ENCODE peak calls at places on chromosomes 7 and 10, in eight cellular contexts. Y, A, X, J, T, I, B and W are unnamed samples.

GRCh38 chr7:5296627-5297226 is 14.0 kb downstream of the SLC29A4 start:
- DNase-seq in Y (peak), A (peak), X (peak), J (no peak), T (no peak), I (no peak), B (no peak), W (peak)

GRCh38 chr7:7820939-7821338 is 102.5 kb upstream of the RPA3 start:
- DNase-seq in Y (no peak), A (no peak), X (no peak), J (no peak), T (no peak), I (no peak), B (no peak), W (no peak)

GRCh38 chr10:80371462-80371861 is 14.9 kb downstream of the DYDC2 start:
- DNase-seq in Y (no peak), A (no peak), X (no peak), J (no peak), T (no peak), I (no peak), B (no peak), W (no peak)

GRCh38 chr7:82471351-82472020 is 27.9 kb upstream of the CACNA2D1 start:
- DNase-seq in Y (no peak), A (no peak), X (no peak), J (no peak), T (no peak), I (no peak), B (no peak), W (no peak)

GRCh38 chr10:24706479-24707118 is 17.1 kb downstream of the ARHGAP21 start:
- DNase-seq in Y (no peak), A (no peak), X (no peak), J (peak), T (peak), I (peak), B (peak), W (peak)

GRCh38 chr10:71004676-71005075 is 116.3 kb upstream of the PCBD1 start:
- DNase-seq in Y (no peak), A (no peak), X (no peak), J (no peak), T (no peak), I (no peak), B (no peak), W (no peak)

GRCh38 chr7:128792471-128793183 is 859 bp downstream of the CCDC136 start:
- DNase-seq in Y (no peak), A (no peak), X (no peak), J (peak), T (no peak), I (no peak), B (no peak), W (no peak)

GRCh38 chr7:82247814-82248433 is 195.7 kb downstream of the CACNA2D1 start:
- DNase-seq in Y (no peak), A (no peak), X (no peak), J (no peak), T (no peak), I (no peak), B (peak), W (no peak)

GRCh38 chr10:32273326-32273725 is 73.6 kb downstream of the EPC1 start:
- DNase-seq in Y (no peak), A (no peak), X (no peak), J (no peak), T (no peak), I (no peak), B (no peak), W (no peak)

GRCh38 chr7:25289522-25289921 is 61.2 kb upstream of the NPVF start:
- DNase-seq in Y (no peak), A (no peak), X (no peak), J (no peak), T (no peak), I (no peak), B (no peak), W (no peak)

GRCh38 chr10:58516118-58516517 is 3.4 kb downstream of the BICC1 start:
- DNase-seq in Y (no peak), A (no peak), X (no peak), J (no peak), T (no peak), I (no peak), B (no peak), W (no peak)

GRCh38 chr7:16668049-16668858 is 22.3 kb downstream of the BZW2 start:
- DNase-seq in Y (no peak), A (peak), X (no peak), J (peak), T (peak), I (peak), B (peak), W (no peak)

GRCh38 chr10:11625019-11625735 is 13.7 kb upstream of the USP6NL start:
- DNase-seq in Y (no peak), A (no peak), X (no peak), J (no peak), T (no peak), I (no peak), B (no peak), W (peak)

GRCh38 chr10:12728569-12728968 is 272.9 kb downstream of the CCDC3 start:
- DNase-seq in Y (no peak), A (no peak), X (no peak), J (no peak), T (no peak), I (no peak), B (peak), W (no peak)

GRCh38 chr10:93999401-93999851 is 5.7 kb downstream of the PLCE1 start:
- DNase-seq in Y (no peak), A (peak), X (no peak), J (peak), T (peak), I (peak), B (peak), W (no peak)

GRCh38 chr10:72291019-72291532 is 17.4 kb downstream of the DDIT4 start:
- DNase-seq in Y (no peak), A (no peak), X (no peak), J (no peak), T (no peak), I (no peak), B (no peak), W (no peak)

GRCh38 chr7:105454921-105455320 is 66.2 kb upstream of the SRPK2 start:
- DNase-seq in Y (no peak), A (peak), X (no peak), J (no peak), T (no peak), I (no peak), B (no peak), W (no peak)

GRCh38 chr10:124589491-124590006 is 127.9 kb downstream of the LHPP start:
- DNase-seq in Y (no peak), A (peak), X (no peak), J (no peak), T (no peak), I (no peak), B (no peak), W (no peak)

GRCh38 chr7:18753972-18754610 is 258.5 kb downstream of the HDAC9 start:
- DNase-seq in Y (no peak), A (no peak), X (no peak), J (no peak), T (peak), I (peak), B (peak), W (no peak)

GRCh38 chr10:29860159-29860558 is 199.2 kb downstream of the JCAD start:
- DNase-seq in Y (no peak), A (no peak), X (no peak), J (no peak), T (peak), I (no peak), B (peak), W (no peak)

GRCh38 chr7:112462236-112462635 is 12.0 kb downstream of the IFRD1 start:
- DNase-seq in Y (no peak), A (peak), X (no peak), J (peak), T (peak), I (no peak), B (peak), W (no peak)

GRCh38 chr7:2955177-2955768 is 88.4 kb downstream of the CARD11 start:
- DNase-seq in Y (no peak), A (no peak), X (no peak), J (no peak), T (no peak), I (no peak), B (no peak), W (no peak)

GRCh38 chr10:114281006-114281405 is 42.0 kb downstream of the VWA2 start:
- DNase-seq in Y (no peak), A (no peak), X (no peak), J (no peak), T (no peak), I (no peak), B (no peak), W (no peak)

GRCh38 chr10:114281461-114281860 is 42.4 kb downstream of the VWA2 start:
- DNase-seq in Y (no peak), A (no peak), X (no peak), J (no peak), T (no peak), I (no peak), B (no peak), W (no peak)

GRCh38 chr10:114283535-114283934 is 44.5 kb downstream of the VWA2 start:
- DNase-seq in Y (no peak), A (no peak), X (no peak), J (no peak), T (no peak), I (no peak), B (no peak), W (no peak)

GRCh38 chr10:114283091-114283490 is 44.0 kb downstream of the VWA2 start:
- DNase-seq in Y (no peak), A (no peak), X (no peak), J (no peak), T (no peak), I (no peak), B (no peak), W (no peak)

GRCh38 chr10:114282526-114282925 is 43.5 kb downstream of the VWA2 start:
- DNase-seq in Y (no peak), A (no peak), X (no peak), J (no peak), T (no peak), I (no peak), B (no peak), W (no peak)
- TF ChIP-seq CTCF in Y (no peak), A (no peak), X (no peak), J (no peak), T (no peak), I (no peak), B (no peak), W (no peak)

GRCh38 chr7:27095897-27096755 is at the start of gene HOXA1:
- DNase-seq in Y (peak), A (peak), X (peak), J (peak), T (peak), I (peak), B (peak), W (peak)
- TF ChIP-seq CTCF in Y (no peak), A (no peak), X (no peak), J (no peak), T (no peak), I (no peak), B (peak), W (no peak)

GRCh38 chr7:66198956-66199355 is 6.2 kb upstream of the TPST1 start:
- DNase-seq in Y (no peak), A (no peak), X (no peak), J (no peak), T (no peak), I (no peak), B (no peak), W (no peak)
- TF ChIP-seq CTCF in Y (no peak), A (no peak), X (no peak), J (no peak), T (no peak), I (no peak), B (no peak), W (no peak)

GRCh38 chr10:114486938-114487814 is 82.9 kb upstream of the AFAP1L2 start:
- DNase-seq in Y (no peak), A (no peak), X (no peak), J (no peak), T (no peak), I (peak), B (peak), W (no peak)
- TF ChIP-seq CTCF in Y (no peak), A (no peak), X (no peak), J (no peak), T (no peak), I (no peak), B (no peak), W (no peak)

GRCh38 chr10:126225672-126226007 is 162.6 kb downstream of the ADAM12 start:
- DNase-seq in Y (no peak), A (no peak), X (no peak), J (no peak), T (no peak), I (no peak), B (no peak), W (no peak)

GRCh38 chr10:126224967-126225671 is 163.2 kb downstream of the ADAM12 start:
- DNase-seq in Y (no peak), A (no peak), X (no peak), J (no peak), T (no peak), I (no peak), B (no peak), W (no peak)

GRCh38 chr10:126222736-126223511 is 165.4 kb downstream of the ADAM12 start:
- DNase-seq in Y (no peak), A (no peak), X (no peak), J (no peak), T (no peak), I (no peak), B (peak), W (no peak)

GRCh38 chr10:126221874-126222273 is 166.4 kb downstream of the ADAM12 start:
- DNase-seq in Y (no peak), A (no peak), X (no peak), J (no peak), T (no peak), I (no peak), B (no peak), W (no peak)

GRCh38 chr10:126223512-126224067 is 164.7 kb downstream of the ADAM12 start:
- DNase-seq in Y (no peak), A (no peak), X (no peak), J (no peak), T (no peak), I (no peak), B (no peak), W (no peak)
- TF ChIP-seq CTCF in Y (no peak), A (no peak), X (no peak), J (no peak), T (no peak), I (no peak), B (no peak), W (no peak)

DNA sequence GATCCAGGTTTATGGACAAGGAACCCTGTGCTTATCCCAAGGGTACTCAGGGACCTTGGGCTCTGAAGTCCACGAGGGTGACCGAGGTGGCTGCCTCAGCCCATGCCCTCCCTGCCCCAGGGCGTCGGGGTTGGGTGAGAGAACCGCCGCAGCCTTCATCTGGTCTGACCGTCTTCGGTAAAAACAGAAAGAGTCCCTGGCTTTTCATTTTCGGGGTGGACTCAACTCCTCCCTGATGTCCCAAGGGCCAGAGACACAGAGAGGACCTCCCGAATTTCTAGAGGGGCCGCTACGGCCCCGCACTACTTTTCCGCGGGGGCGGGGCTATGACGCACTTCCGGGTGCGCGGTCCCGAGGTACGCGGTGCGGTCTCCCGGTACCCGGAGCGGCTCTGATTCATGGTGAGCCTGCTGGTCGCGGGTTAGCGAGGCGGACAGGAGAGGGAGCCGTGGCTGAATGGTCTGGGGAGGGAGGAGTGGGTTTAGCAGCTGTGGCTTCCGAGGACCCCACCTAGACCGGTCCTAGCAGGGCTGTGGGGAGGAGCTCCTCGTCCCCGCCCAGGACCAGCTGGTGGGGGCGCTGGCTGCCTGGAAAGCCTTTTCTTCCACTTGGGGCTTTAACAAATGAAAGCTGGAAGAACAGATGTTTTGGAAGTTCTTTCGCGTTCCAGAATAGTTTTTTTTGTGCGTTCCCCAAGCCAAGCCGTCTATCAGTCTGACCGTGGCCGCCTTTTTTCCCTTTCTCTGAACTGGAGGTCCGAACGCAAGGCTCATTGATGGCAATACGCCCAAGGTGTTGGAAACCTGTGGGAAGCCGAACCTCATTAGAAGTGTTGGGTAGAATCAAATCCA is at the start of gene ZSCAN21:
- DNase-seq in Y (peak), A (peak), X (peak), J (peak), T (peak), I (peak), B (peak), W (peak)
- TF ChIP-seq CTCF in Y (no peak), A (peak), X (peak), J (peak), T (peak), I (peak), B (peak), W (peak)

GRCh38 chr7:21883069-21883468 is 62.6 kb downstream of the CDCA7L start:
- DNase-seq in Y (no peak), A (no peak), X (no peak), J (no peak), T (no peak), I (no peak), B (no peak), W (no peak)
- TF ChIP-seq CTCF in Y (no peak), A (no peak), X (no peak), J (no peak), T (no peak), I (no peak), B (no peak), W (no peak)